ENCODE peak calls at places on chromosomes 5 and 9, in six cellular contexts. One of them, this sample, is unnamed.

GRCh38 chr5:156000115-156000514 is 326.8 kb upstream of the SGCD start:
- DNase-seq in HepG2: no peak
- DNase-seq in K562: no peak
- DNase-seq in GM12878: no peak
- DNase-seq in GM12892: no peak
- DNase-seq in H1: no peak
- DNase-seq in this sample: no peak

GRCh38 chr9:127862075-127863011 is 7.9 kb upstream of the ENG start:
- DNase-seq in HepG2: no peak
- DNase-seq in K562: peak; percentile 89
- DNase-seq in GM12878: no peak
- DNase-seq in GM12892: peak; percentile 63
- DNase-seq in H1: no peak
- DNase-seq in this sample: no peak

GRCh38 chr5:672329-673139 is 20.6 kb downstream of the TPPP start:
- DNase-seq in HepG2: peak; percentile 82
- DNase-seq in K562: peak; percentile 49
- DNase-seq in GM12878: no peak
- DNase-seq in GM12892: no peak
- DNase-seq in H1: no peak
- DNase-seq in this sample: no peak

GRCh38 chr9:34010979-34011378 is 37.7 kb downstream of the UBAP2 start:
- DNase-seq in HepG2: peak; percentile 3
- DNase-seq in K562: no peak
- DNase-seq in GM12878: no peak
- DNase-seq in GM12892: no peak
- DNase-seq in H1: no peak
- DNase-seq in this sample: no peak

GRCh38 chr9:12775963-12776774 is 1.3 kb downstream of the LURAP1L start:
- DNase-seq in HepG2: peak; percentile 88
- DNase-seq in K562: peak; percentile 10
- DNase-seq in GM12878: no peak
- DNase-seq in GM12892: peak; percentile 12
- DNase-seq in H1: peak; percentile 75
- DNase-seq in this sample: no peak

GRCh38 chr5:111892949-111893348 is 136.0 kb upstream of the NREP start:
- DNase-seq in HepG2: no peak
- DNase-seq in K562: no peak
- DNase-seq in GM12878: no peak
- DNase-seq in GM12892: no peak
- DNase-seq in H1: no peak
- DNase-seq in this sample: no peak

GRCh38 chr5:128546658-128547281 is 8.7 kb upstream of the FBN2 start:
- DNase-seq in HepG2: no peak
- DNase-seq in K562: no peak
- DNase-seq in GM12878: no peak
- DNase-seq in GM12892: no peak
- DNase-seq in H1: no peak
- DNase-seq in this sample: no peak

GRCh38 chr9:74777136-74777879 is 110.4 kb downstream of the TRPM6 start:
- DNase-seq in HepG2: peak; percentile 44
- DNase-seq in K562: peak; percentile 23
- DNase-seq in GM12878: peak; percentile 9
- DNase-seq in GM12892: peak; percentile 16
- DNase-seq in H1: peak; percentile 80
- DNase-seq in this sample: no peak

GRCh38 chr5:68171101-68171558 is 44.4 kb upstream of the PIK3R1 start:
- DNase-seq in HepG2: no peak
- DNase-seq in K562: no peak
- DNase-seq in GM12878: no peak
- DNase-seq in GM12892: no peak
- DNase-seq in H1: no peak
- DNase-seq in this sample: no peak

GRCh38 chr9:21683484-21684175 is 118.8 kb upstream of the MTAP start:
- DNase-seq in HepG2: no peak
- DNase-seq in K562: no peak
- DNase-seq in GM12878: no peak
- DNase-seq in GM12892: no peak
- DNase-seq in H1: no peak
- DNase-seq in this sample: no peak

GRCh38 chr9:21686738-21687137 is 115.7 kb upstream of the MTAP start:
- DNase-seq in HepG2: no peak
- DNase-seq in K562: no peak
- DNase-seq in GM12878: no peak
- DNase-seq in GM12892: no peak
- DNase-seq in H1: no peak
- DNase-seq in this sample: no peak

GRCh38 chr9:21684231-21684630 is 118.2 kb upstream of the MTAP start:
- DNase-seq in HepG2: no peak
- DNase-seq in K562: no peak
- DNase-seq in GM12878: no peak
- DNase-seq in GM12892: no peak
- DNase-seq in H1: no peak
- DNase-seq in this sample: no peak

GRCh38 chr9:21685502-21685901 is 116.9 kb upstream of the MTAP start:
- DNase-seq in HepG2: no peak
- DNase-seq in K562: no peak
- DNase-seq in GM12878: no peak
- DNase-seq in GM12892: no peak
- DNase-seq in H1: no peak
- DNase-seq in this sample: no peak

DNA sequence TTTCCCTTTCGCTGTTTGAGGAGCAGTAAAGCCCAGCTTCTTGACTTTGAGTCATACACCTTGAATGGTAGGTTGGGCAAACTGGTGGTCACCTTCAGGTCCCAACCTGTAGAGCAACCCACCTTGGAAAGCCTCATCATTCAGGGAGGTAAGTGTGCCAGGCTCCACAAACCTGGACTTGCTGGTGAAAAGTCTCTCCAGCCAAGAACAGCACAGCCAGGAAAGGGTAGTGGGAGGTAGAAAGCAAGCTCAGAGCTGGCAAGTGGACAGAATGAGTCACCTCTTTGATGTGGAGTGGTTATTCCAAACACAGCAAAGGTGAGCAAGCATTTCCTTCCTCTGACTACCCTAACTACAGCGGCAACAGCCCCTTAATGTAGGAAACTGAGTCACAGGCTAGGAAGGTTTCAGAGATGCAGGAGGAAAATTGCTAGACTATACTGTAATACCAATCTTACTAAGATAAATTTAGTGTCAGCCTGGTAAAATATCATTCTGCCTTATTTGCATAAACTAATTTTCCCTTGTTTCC is 117.5 kb upstream of the MTAP start:
- DNase-seq in HepG2: peak; percentile 57
- DNase-seq in K562: no peak
- DNase-seq in GM12878: no peak
- DNase-seq in GM12892: no peak
- DNase-seq in H1: no peak
- DNase-seq in this sample: no peak
- TF ChIP-seq TAF1 in HepG2: no peak
- TF ChIP-seq TAF1 in K562: no peak
- TF ChIP-seq TAF1 in GM12878: no peak
- TF ChIP-seq TAF1 in GM12892: no peak
- TF ChIP-seq TAF1 in H1: no peak
- TF ChIP-seq TAF1 in this sample: no peak

GRCh38 chr9:76580188-76580587 is 121.2 kb downstream of the GCNT1 start:
- DNase-seq in HepG2: no peak
- DNase-seq in K562: no peak
- DNase-seq in GM12878: no peak
- DNase-seq in GM12892: no peak
- DNase-seq in H1: no peak
- DNase-seq in this sample: no peak

GRCh38 chr9:76580832-76581231 is 121.8 kb downstream of the GCNT1 start:
- DNase-seq in HepG2: no peak
- DNase-seq in K562: no peak
- DNase-seq in GM12878: no peak
- DNase-seq in GM12892: no peak
- DNase-seq in H1: no peak
- DNase-seq in this sample: no peak

GRCh38 chr9:76572205-76572550 is 113.2 kb downstream of the GCNT1 start:
- DNase-seq in HepG2: no peak
- DNase-seq in K562: no peak
- DNase-seq in GM12878: no peak
- DNase-seq in GM12892: no peak
- DNase-seq in H1: no peak
- DNase-seq in this sample: no peak

GRCh38 chr9:76574171-76574767 is 115.3 kb downstream of the GCNT1 start:
- DNase-seq in HepG2: no peak
- DNase-seq in K562: no peak
- DNase-seq in GM12878: no peak
- DNase-seq in GM12892: no peak
- DNase-seq in H1: no peak
- DNase-seq in this sample: no peak

GRCh38 chr9:76576344-76576743 is 117.4 kb downstream of the GCNT1 start:
- DNase-seq in HepG2: no peak
- DNase-seq in K562: no peak
- DNase-seq in GM12878: peak; percentile 51
- DNase-seq in GM12892: peak; percentile 31
- DNase-seq in H1: no peak
- DNase-seq in this sample: peak; percentile 41
- TF ChIP-seq POLR2A in HepG2: no peak
- TF ChIP-seq POLR2A in K562: no peak
- TF ChIP-seq POLR2A in GM12878: no peak
- TF ChIP-seq POLR2A in GM12892: no peak
- TF ChIP-seq POLR2A in H1: no peak
- TF ChIP-seq POLR2A in this sample: no peak

DNA sequence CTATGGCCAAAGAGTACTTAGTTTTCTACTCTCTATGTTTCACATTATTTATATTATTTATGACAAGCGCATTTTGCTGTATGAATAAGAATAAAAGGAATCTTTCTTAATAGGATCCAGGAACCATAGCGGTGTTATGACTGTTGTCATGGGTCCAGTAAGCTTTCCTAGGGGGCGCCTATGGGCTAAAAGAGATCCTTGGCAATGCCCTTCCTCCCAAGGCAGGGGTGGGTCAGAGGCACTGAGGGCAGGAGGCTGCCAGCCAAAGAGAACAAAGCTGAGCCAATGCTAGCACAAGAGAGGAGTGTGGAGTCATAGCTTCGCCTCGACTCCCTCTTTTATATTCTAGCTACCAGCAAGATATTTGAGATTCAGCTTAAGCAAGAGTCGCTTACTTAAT is 98.4 kb upstream of the GNAQ start:
- DNase-seq in HepG2: no peak
- DNase-seq in K562: no peak
- DNase-seq in GM12878: no peak
- DNase-seq in GM12892: no peak
- DNase-seq in H1: peak; percentile 64
- DNase-seq in this sample: no peak
- TF ChIP-seq TAF1 in HepG2: no peak
- TF ChIP-seq TAF1 in K562: no peak
- TF ChIP-seq TAF1 in GM12878: no peak
- TF ChIP-seq TAF1 in GM12892: no peak
- TF ChIP-seq TAF1 in H1: no peak
- TF ChIP-seq TAF1 in this sample: no peak

GRCh38 chr5:43066799-43067741 is 27.0 kb upstream of the ANXA2R start:
- DNase-seq in HepG2: peak; percentile 87
- DNase-seq in K562: peak; percentile 45
- DNase-seq in GM12878: peak; percentile 74
- DNase-seq in GM12892: peak; percentile 26
- DNase-seq in H1: peak; percentile 94
- DNase-seq in this sample: peak; percentile 42
- TF ChIP-seq POLR2A in HepG2: peak; percentile 15
- TF ChIP-seq POLR2A in K562: peak; percentile 78
- TF ChIP-seq POLR2A in GM12878: peak; percentile 47
- TF ChIP-seq POLR2A in GM12892: peak; percentile 55
- TF ChIP-seq POLR2A in H1: peak; percentile 62
- TF ChIP-seq POLR2A in this sample: peak; percentile 74

DNA sequence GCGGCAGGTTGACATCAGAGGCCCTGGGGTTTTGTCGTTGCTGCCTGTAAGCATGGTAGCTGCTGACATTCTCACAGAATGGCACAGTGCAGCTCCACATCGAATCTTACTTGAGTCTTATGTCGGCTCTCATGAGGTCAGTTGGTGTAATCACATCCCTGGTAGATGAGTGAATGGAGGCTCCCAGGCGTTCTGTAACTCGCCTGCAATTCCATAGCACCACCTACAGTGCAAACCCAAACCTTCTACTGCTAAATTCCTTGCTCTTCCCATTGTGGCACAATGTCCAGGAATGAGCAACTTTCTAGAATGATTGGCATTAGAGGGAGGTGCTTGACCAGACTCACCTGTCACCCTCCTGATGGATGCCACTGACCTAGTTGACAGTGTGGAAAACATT is 578.4 kb downstream of the CCDC171 start:
- DNase-seq in HepG2: no peak
- DNase-seq in K562: no peak
- DNase-seq in GM12878: no peak
- DNase-seq in GM12892: no peak
- DNase-seq in H1: no peak
- DNase-seq in this sample: no peak
- TF ChIP-seq TAF1 in HepG2: no peak
- TF ChIP-seq TAF1 in K562: no peak
- TF ChIP-seq TAF1 in GM12878: no peak
- TF ChIP-seq TAF1 in GM12892: no peak
- TF ChIP-seq TAF1 in H1: no peak
- TF ChIP-seq TAF1 in this sample: no peak

GRCh38 chr5:78527054-78527884 is 121.3 kb downstream of the LHFPL2 start:
- DNase-seq in HepG2: no peak
- DNase-seq in K562: peak; percentile 45
- DNase-seq in GM12878: no peak
- DNase-seq in GM12892: no peak
- DNase-seq in H1: no peak
- DNase-seq in this sample: no peak
- TF ChIP-seq POLR2A in HepG2: no peak
- TF ChIP-seq POLR2A in K562: no peak
- TF ChIP-seq POLR2A in GM12878: no peak
- TF ChIP-seq POLR2A in GM12892: no peak
- TF ChIP-seq POLR2A in H1: no peak
- TF ChIP-seq POLR2A in this sample: no peak

GRCh38 chr5:173304591-173304988 is 23.6 kb downstream of the STC2 start:
- DNase-seq in HepG2: peak; percentile 86
- DNase-seq in K562: no peak
- DNase-seq in GM12878: no peak
- DNase-seq in GM12892: no peak
- DNase-seq in H1: no peak
- DNase-seq in this sample: no peak
- TF ChIP-seq TAF1 in HepG2: no peak
- TF ChIP-seq TAF1 in K562: no peak
- TF ChIP-seq TAF1 in GM12878: no peak
- TF ChIP-seq TAF1 in GM12892: no peak
- TF ChIP-seq TAF1 in H1: no peak
- TF ChIP-seq TAF1 in this sample: no peak

This sample was measured in GM12891.